ENCODE peak calls at places on chromosomes 4 and X, in four cellular contexts. V is GM12878, Z is H1, R is HepG2. O is an unnamed sample.

GRCh38 chrX:130110379-130111219 is at the start of gene ELF4:
- DNase-seq in V (no peak), R (no peak), Z (no peak), O (peak)

GRCh38 chrX:112147206-112147605 is 64.6 kb upstream of the TRPC5 start:
- DNase-seq in R (no peak), Z (no peak), V (no peak), O (peak)

GRCh38 chrX:28668303-28668702 is 81.1 kb downstream of the IL1RAPL1 start:
- DNase-seq in Z (no peak), V (no peak), R (no peak), O (no peak)

GRCh38 chr4:39937683-39938268 is 39.9 kb downstream of the PDS5A start:
- DNase-seq in V (peak), Z (no peak), R (no peak), O (no peak)

GRCh38 chr4:151117371-151117962 is 18.0 kb downstream of the RPS3A start:
- DNase-seq in Z (no peak), V (no peak), R (peak), O (peak)

GRCh38 chrX:12984629-12985303 is 9.9 kb downstream of the TMSB4X start:
- DNase-seq in Z (no peak), V (no peak), R (no peak), O (no peak)

GRCh38 chrX:103151799-103152198 is 58.9 kb upstream of the NXF3 start:
- DNase-seq in V (no peak), Z (no peak), R (no peak), O (no peak)

GRCh38 chr4:125520258-125520990 is 205.7 kb downstream of the FAT4 start:
- DNase-seq in Z (no peak), R (no peak), V (no peak), O (no peak)

GRCh38 chr4:89307446-89308160 is at the start of gene GPRIN3:
- DNase-seq in Z (no peak), V (no peak), R (no peak), O (peak)

GRCh38 chr4:177554966-177555574 is 112.8 kb upstream of the AGA start:
- DNase-seq in R (no peak), V (no peak), Z (no peak), O (peak)

GRCh38 chr4:82360298-82361177 is 13.3 kb downstream of the HNRNPD start:
- DNase-seq in R (no peak), V (no peak), Z (no peak), O (peak)

GRCh38 chr4:37389967-37390580 is 145.5 kb downstream of the NWD2 start:
- DNase-seq in V (no peak), R (peak), Z (no peak), O (peak)

GRCh38 chrX:85196319-85196718 is 47.3 kb downstream of the SATL1 start:
- DNase-seq in R (no peak), V (no peak), Z (no peak), O (no peak)

GRCh38 chrX:7252013-7252610 is 104.2 kb upstream of the PUDP start:
- DNase-seq in Z (no peak), V (no peak), R (no peak), O (no peak)

GRCh38 chr4:102736636-102737549 is 23.9 kb downstream of the MANBA start:
- DNase-seq in R (no peak), Z (no peak), V (no peak), O (no peak)

GRCh38 chr4:119286377-119287002 is 35.4 kb downstream of the FABP2 start:
- DNase-seq in Z (no peak), R (peak), V (no peak), O (no peak)

GRCh38 chr4:8419222-8420041 is 21.1 kb downstream of the ACOX3 start:
- DNase-seq in R (no peak), Z (no peak), V (peak), O (no peak)

GRCh38 chr4:123741906-123742305 is 345.3 kb downstream of the SPRY1 start:
- DNase-seq in R (no peak), Z (no peak), V (no peak), O (no peak)

GRCh38 chr4:69536980-69537379 is 41.3 kb upstream of the UGT2B4 start:
- DNase-seq in Z (no peak), R (no peak), V (no peak), O (no peak)

GRCh38 chr4:1056671-1057402 is 45.4 kb downstream of the FGFRL1 start:
- DNase-seq in R (no peak), V (no peak), Z (no peak), O (no peak)

GRCh38 chrX:113790987-113791386 is 792.9 kb upstream of the HTR2C start:
- DNase-seq in R (no peak), V (no peak), Z (no peak), O (no peak)

GRCh38 chr4:106809083-106809482 is 227.0 kb downstream of the DKK2 start:
- DNase-seq in V (no peak), R (peak), Z (no peak), O (peak)

GRCh38 chr4:84499065-84499982 is at the start of gene NKX6-1:
- DNase-seq in R (no peak), Z (peak), V (no peak), O (peak)

GRCh38 chr4:107265859-107266258 is 229.7 kb upstream of the DKK2 start:
- DNase-seq in V (no peak), R (no peak), Z (no peak), O (no peak)

GRCh38 chr4:105461221-105462041 is 12.4 kb downstream of the PPA2 start:
- DNase-seq in R (no peak), V (no peak), Z (no peak), O (no peak)

GRCh38 chr4:146648384-146648783 is 9.7 kb downstream of the POU4F2 start:
- DNase-seq in Z (no peak), V (no peak), R (no peak), O (no peak)
- TF ChIP-seq SP1 in Z (no peak), V (no peak), R (no peak), O (no peak)

GRCh38 chr4:26861434-26862186 is 969 bp downstream of the STIM2 start:
- DNase-seq in V (no peak), Z (no peak), R (peak), O (peak)
- TF ChIP-seq SUZ12 in V (no peak), Z (no peak), R (no peak), O (no peak)

GRCh38 chr4:86401826-86402225 is 42.0 kb upstream of the MAPK10 start:
- DNase-seq in R (no peak), V (no peak), Z (no peak), O (no peak)

GRCh38 chr4:86403575-86403974 is 43.7 kb upstream of the MAPK10 start:
- DNase-seq in V (no peak), Z (no peak), R (no peak), O (no peak)

GRCh38 chr4:86400216-86400615 is 40.4 kb upstream of the MAPK10 start:
- DNase-seq in Z (no peak), V (no peak), R (no peak), O (no peak)

GRCh38 chr4:86398187-86398586 is 38.3 kb upstream of the MAPK10 start:
- DNase-seq in V (no peak), Z (no peak), R (no peak), O (no peak)
- TF ChIP-seq SP1 in V (no peak), Z (no peak), R (no peak), O (no peak)

DNA sequence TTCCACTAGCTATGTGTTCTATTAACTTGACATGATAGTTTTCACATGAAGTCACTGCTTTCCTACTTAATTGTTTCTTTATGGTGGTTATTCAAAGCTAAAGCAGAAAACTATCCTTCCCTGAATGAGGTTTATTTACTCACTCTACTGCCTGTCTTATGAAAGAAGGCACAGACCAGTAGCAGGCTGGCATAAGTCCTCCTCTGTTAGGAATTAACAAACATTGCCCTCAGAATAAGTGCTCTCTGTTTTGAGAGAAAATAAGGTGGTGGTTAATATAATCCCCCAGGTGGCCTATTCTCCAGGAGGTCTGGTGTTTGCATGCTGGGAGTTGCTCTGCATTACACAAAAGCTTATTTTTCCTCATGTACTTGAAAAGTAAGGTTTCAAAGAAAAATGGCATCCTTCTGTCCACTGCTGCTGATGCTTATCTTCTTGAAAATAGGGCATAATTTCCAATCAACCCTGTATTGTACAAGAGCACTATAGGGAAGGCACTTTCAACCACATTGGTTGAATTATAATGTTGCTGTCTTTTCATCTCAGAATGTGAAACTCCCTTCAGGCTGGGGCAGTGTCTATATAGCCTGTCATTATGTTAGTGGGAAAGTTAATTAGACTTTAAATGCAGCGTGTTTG is 119.7 kb upstream of the TBC1D9 start:
- DNase-seq in R (no peak), Z (no peak), V (no peak), O (no peak)
- TF ChIP-seq SUZ12 in R (no peak), Z (no peak), V (no peak), O (no peak)

DNA sequence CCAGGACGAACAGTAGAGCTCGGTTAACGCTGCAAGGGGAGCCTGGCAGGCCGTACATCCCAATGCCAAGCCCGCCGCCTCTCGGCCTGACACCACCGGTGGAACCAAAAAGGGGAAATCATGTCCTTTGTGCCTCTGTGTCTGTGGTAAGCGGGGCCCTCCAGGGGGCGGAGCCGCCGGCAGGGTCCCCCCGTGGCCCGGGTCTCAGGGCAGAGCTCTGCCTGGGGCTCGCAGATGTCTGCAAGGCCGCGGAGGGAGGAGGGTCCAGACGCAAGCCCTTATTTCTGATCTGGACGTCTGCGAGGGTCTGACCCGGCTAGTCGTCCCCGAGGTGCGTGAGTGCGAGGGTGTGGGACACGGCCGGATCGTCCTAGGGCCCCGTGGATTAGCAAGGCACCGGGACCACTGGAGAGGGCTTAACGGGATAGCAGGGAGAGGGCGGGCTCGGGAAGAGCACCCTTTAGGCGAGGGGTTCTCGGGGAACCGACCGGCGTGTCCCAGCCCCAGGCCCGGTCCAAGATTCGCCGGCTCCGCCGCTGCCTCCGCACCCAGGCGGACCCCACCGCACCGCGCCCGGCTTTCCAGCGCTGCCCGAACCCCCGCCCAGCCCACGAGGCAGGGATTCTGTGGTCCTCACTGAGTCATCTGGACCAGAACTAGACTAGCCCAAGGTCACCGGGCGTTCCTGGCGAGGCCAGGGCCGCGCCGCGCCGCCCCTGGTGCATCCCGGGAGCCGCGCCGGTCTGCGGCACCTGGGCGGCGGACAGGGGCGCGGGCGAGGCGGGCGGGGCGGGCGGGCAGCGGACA is 858 bp upstream of the FAM193A start:
- DNase-seq in R (peak), V (no peak), Z (no peak), O (peak)
- TF ChIP-seq SP1 in R (no peak), V (no peak), Z (no peak), O (no peak)

DNA sequence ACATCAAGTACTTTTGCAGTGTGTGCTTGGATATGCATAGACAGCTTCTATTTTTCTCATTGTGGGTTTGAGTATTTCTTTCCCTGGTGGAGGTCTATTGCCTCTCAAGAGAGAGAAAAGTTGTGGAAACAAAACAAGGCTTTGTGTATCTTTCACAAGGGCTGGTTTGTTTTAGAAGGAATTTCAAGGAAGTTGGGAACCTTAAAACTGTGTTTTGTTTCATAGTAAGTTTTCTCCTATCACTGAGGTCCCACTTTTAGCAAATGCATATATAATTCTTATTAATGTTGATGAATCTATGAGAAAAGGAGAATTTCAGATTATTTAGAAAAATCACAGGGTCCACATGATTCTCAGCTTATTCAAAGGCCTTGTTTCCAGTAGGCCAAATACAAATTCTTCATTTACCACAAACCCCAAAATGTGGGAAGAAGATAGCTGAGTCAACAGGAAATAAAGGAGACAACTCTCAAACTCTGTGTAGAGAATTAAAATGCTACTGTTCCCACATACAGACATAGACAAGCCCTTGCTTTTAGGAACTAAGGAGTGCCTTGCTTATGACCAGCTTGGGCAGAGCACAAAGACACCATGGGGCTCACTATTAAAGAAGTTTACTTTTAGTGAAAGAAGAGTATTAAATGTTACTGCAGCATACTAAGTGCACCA is 177.3 kb upstream of the LEF1 start:
- DNase-seq in Z (no peak), R (no peak), V (no peak), O (no peak)
- TF ChIP-seq SUZ12 in Z (no peak), R (no peak), V (no peak), O (no peak)

GRCh38 chrX:1941291-1941690 is 326.4 kb downstream of the ASMT start:
- DNase-seq in R (no peak), Z (no peak), V (no peak), O (no peak)
- TF ChIP-seq SP1 in R (no peak), Z (no peak), V (no peak), O (no peak)